ENCODE peak calls at places on chromosomes 13 and 19, in seven cellular contexts. J is H1, P is stomach, K is cardiac muscle cell, F is IMR-90, C is foreskin keratinocyte, X is psoas muscle. H is an unnamed sample. For H3K4me1, the result is how much of the 10 kb centered on the place peaks cover.

GRCh38 chr13:41463823-41464602 is 6.7 kb downstream of the RGCC start:
- DNase-seq in J (no peak), P (no peak), K (no peak), F (no peak), C (no peak), X (no peak), H (no peak)

GRCh38 chr19:48629297-48629598 is 7.9 kb downstream of the DBP start:
- DNase-seq in J (no peak), P (no peak), K (no peak), F (no peak), C (no peak), X (no peak), H (no peak)

GRCh38 chr13:73803997-73804396 is 330.2 kb downstream of the KLF12 start:
- DNase-seq in J (no peak), P (no peak), K (no peak), F (peak), C (peak), X (no peak), H (no peak)

GRCh38 chr19:34416021-34416545 is 11.9 kb downstream of the PDCD2L start:
- DNase-seq in J (no peak), P (no peak), K (no peak), F (peak), C (peak), X (no peak), H (no peak)

GRCh38 chr13:114128624-114129522 is 3.5 kb downstream of the RASA3 start:
- DNase-seq in J (no peak), P (peak), K (no peak), F (peak), C (no peak), X (peak), H (peak)

GRCh38 chr13:113939905-113940339 is 34.0 kb downstream of the C13orf46 start:
- DNase-seq in J (no peak), P (no peak), K (no peak), F (no peak), C (no peak), X (no peak), H (no peak)

GRCh38 chr19:20503536-20503935 is 62.0 kb downstream of the ZNF737 start:
- DNase-seq in J (no peak), P (peak), K (no peak), F (peak), C (peak), X (no peak), H (no peak)

GRCh38 chr19:42455621-42456081 is 12.9 kb upstream of the CXCL17 start:
- DNase-seq in J (no peak), P (no peak), K (no peak), F (no peak), C (peak), X (no peak), H (no peak)

GRCh38 chr13:26529441-26529840 is 28.0 kb upstream of the WASF3 start:
- DNase-seq in J (peak), P (peak), K (peak), F (peak), C (peak), X (peak), H (no peak)

GRCh38 chr13:30873519-30873918 is 32.6 kb upstream of the MEDAG start:
- DNase-seq in J (no peak), P (no peak), K (no peak), F (peak), C (no peak), X (no peak), H (no peak)

GRCh38 chr13:30870916-30871712 is 35.0 kb upstream of the MEDAG start:
- DNase-seq in J (no peak), P (no peak), K (no peak), F (no peak), C (no peak), X (no peak), H (no peak)

GRCh38 chr13:30872685-30873443 is 33.2 kb upstream of the MEDAG start:
- DNase-seq in J (no peak), P (no peak), K (no peak), F (peak), C (peak), X (peak), H (no peak)

GRCh38 chr13:30871713-30872029 is 34.4 kb upstream of the MEDAG start:
- DNase-seq in J (no peak), P (no peak), K (no peak), F (no peak), C (no peak), X (no peak), H (no peak)

DNA sequence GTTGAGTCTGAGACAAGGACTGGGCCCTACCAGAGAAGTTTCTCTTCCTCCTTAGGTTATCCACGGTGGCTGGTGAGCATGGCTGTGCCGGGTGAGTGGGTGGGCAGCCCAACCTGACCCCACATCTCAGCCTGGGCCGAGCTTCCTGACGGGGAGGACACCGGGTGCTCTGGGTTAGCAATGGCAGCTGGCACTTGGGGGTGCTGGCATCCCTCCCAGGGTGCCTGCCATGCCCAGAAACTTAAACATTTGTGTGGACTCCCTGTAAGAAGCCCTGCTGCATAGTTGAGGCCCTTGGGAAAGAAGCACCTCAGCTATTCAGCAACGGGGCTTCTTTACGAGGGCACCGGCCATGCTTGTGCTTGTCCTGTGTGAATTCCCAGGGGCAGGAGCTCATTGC is 33.9 kb upstream of the MEDAG start:
- DNase-seq in J (no peak), P (no peak), K (no peak), F (no peak), C (no peak), X (no peak), H (no peak)
- H3K4me1 ChIP-seq in J (under half), P (under half), K (under half), F (under half), C (under half), X (under half), H (under half)

DNA sequence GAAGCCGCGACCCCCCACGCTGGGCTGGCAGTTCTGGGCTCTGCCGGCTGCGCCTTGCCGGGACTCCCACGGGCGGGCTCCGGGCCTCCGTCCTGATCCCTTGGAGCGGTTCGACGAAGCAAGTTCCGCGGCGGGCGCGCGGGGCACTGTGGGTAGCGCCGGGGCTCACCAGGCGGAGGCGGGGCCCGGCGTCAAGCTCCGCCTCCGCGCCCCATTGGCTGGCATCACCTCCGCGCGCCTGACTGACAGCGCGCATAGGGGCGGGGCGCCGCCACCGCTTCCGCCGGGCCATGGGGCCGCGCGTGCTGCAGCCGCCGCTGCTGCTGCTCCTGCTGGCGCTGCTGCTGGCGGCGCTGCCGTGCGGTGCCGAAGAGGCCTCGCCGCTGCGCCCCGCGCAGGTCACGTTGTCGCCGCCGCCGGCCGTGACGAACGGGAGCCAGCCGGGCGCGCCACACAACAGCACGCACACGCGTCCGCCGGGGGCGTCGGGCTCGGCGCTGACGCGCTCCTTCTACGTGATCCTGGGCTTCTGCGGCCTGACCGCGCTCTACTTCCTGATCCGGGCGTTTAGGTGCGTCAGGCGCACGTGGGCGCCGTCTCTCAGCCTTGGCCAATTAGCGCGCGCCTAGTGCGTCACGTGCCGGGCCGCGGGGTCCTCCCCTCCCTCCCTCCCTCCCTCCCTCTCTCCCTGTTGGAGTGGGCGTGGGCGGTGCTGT is at the start of gene FAM174C:
- DNase-seq in J (no peak), P (peak), K (peak), F (peak), C (peak), X (peak), H (peak)
- H3K4me1 ChIP-seq in J (under half), P (half or more), K (under half), F (under half), C (under half), X (half or more), H (half or more)

GRCh38 chr19:3669616-3670257 is 30.5 kb downstream of the PIP5K1C start:
- DNase-seq in J (no peak), P (no peak), K (no peak), F (no peak), C (no peak), X (no peak), H (no peak)
- H3K4me1 ChIP-seq in J (under half), P (under half), K (under half), F (under half), C (under half), X (under half), H (half or more)

DNA sequence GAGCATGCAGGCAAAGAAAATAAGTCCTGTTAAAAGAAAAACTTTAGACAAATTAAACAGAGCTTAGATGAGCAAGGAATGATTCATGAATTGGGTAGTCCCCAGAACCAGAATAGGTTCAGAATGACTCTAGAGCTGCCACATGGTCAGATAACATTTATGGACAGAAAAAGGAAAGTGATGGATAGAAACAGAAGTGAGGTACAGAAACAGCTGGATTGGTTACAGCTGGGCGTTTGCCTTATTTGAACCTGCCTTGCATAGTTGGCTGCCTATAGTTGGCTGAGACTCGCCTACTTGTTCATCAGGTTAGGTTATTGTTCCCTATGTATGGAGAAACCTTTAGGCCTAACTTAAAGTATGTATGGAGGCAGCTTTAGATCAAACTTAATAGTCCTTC is 35.4 kb downstream of the WDFY2 start:
- DNase-seq in J (no peak), P (no peak), K (no peak), F (peak), C (peak), X (no peak), H (no peak)
- H3K4me1 ChIP-seq in J (under half), P (under half), K (under half), F (under half), C (under half), X (under half), H (under half)

DNA sequence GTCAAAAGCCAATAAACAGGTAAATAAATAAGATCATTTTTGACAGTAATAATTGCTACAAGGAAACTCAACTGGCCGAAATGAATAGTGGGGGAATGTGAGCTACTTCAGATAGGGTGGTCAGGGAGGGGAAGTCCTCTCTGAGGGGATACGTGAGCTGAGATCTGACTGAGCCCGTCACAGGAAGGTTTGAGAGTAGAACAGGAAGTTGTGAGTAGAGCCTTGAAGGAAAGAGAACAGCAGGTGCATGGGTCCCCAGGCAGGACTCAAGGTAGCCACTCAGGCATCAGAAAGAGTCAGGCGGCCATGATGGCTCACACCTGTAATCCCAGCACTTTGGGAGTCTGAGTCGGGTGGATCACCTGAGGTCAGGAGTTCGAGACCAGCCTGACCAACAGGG is 6.3 kb downstream of the IRGQ start:
- DNase-seq in J (no peak), P (no peak), K (no peak), F (no peak), C (no peak), X (no peak), H (no peak)
- H3K4me1 ChIP-seq in J (under half), P (under half), K (under half), F (under half), C (under half), X (under half), H (under half)